ENCODE peak calls at places on chromosomes 7 and 10, in eight cellular contexts. D is cardiac muscle cell; Y is heart left ventricle; X is ELF-1; P is pancreas; U is activated CD4-positive, alpha-beta T cell treated with anti-CD3 and anti-CD28 coated beads for 24 hours; B is naive thymus-derived CD8-positive, alpha-beta T cell; C is mucosa of gallbladder. I is an unnamed sample.

GRCh38 chr7:143331179-143331825 is 15.4 kb downstream of the CLCN1 start:
- DNase-seq in D (peak), Y (no peak), X (no peak), P (no peak), U (no peak), B (no peak), C (peak), I (no peak)

GRCh38 chr7:105975770-105976428 is 12.8 kb downstream of the CDHR3 start:
- DNase-seq in D (peak), Y (no peak), X (peak), P (no peak), U (no peak), B (no peak), C (no peak), I (no peak)

GRCh38 chr10:42150428-42151061 is 487.8 kb downstream of the ZNF33B start:
- DNase-seq in D (no peak), Y (peak), X (no peak), P (no peak), U (no peak), B (no peak), C (no peak), I (no peak)

GRCh38 chr10:97515260-97515978 is 16.7 kb downstream of the UBTD1 start:
- DNase-seq in D (no peak), Y (no peak), X (peak), P (no peak), U (no peak), B (no peak), C (peak), I (no peak)

GRCh38 chr10:75233444-75234016 is 2.2 kb downstream of the COMTD1 start:
- DNase-seq in D (no peak), Y (no peak), X (peak), P (no peak), U (no peak), B (peak), C (no peak), I (no peak)

GRCh38 chr7:126728967-126729366 is 523.8 kb downstream of the GRM8 start:
- DNase-seq in D (no peak), Y (no peak), X (no peak), P (no peak), U (no peak), B (no peak), C (no peak), I (no peak)

GRCh38 chr10:48453451-48454301 is 147.2 kb downstream of the MAPK8 start:
- DNase-seq in D (no peak), Y (peak), X (no peak), P (no peak), U (no peak), B (no peak), C (no peak), I (no peak)

GRCh38 chr7:151246161-151247015 is 2.1 kb downstream of the SMARCD3 start:
- DNase-seq in D (no peak), Y (no peak), X (no peak), P (no peak), U (no peak), B (no peak), C (no peak), I (peak)

GRCh38 chr10:1204434-1205326 is 148.5 kb downstream of the WDR37 start:
- DNase-seq in D (no peak), Y (no peak), X (no peak), P (no peak), U (no peak), B (no peak), C (no peak), I (no peak)

GRCh38 chr10:6140141-6140841 is 51.5 kb downstream of the RBM17 start:
- DNase-seq in D (no peak), Y (no peak), X (peak), P (no peak), U (no peak), B (peak), C (no peak), I (no peak)

GRCh38 chr7:81284576-81284975 is 365.7 kb upstream of the SEMA3C start:
- DNase-seq in D (peak), Y (no peak), X (no peak), P (no peak), U (no peak), B (no peak), C (no peak), I (no peak)

GRCh38 chr7:55052726-55053431 is 34.1 kb downstream of the EGFR start:
- DNase-seq in D (no peak), Y (no peak), X (no peak), P (no peak), U (no peak), B (no peak), C (no peak), I (no peak)

GRCh38 chr7:41027428-41028115 is 675.3 kb downstream of the INHBA start:
- DNase-seq in D (peak), Y (no peak), X (no peak), P (no peak), U (no peak), B (no peak), C (no peak), I (no peak)

GRCh38 chr7:100369105-100369504 is 4.2 kb upstream of the PILRA start:
- DNase-seq in D (no peak), Y (peak), X (no peak), P (peak), U (no peak), B (no peak), C (peak), I (peak)

GRCh38 chr10:73262105-73262730 is 9.8 kb upstream of the MRPS16 start:
- DNase-seq in D (peak), Y (no peak), X (no peak), P (no peak), U (no peak), B (no peak), C (no peak), I (no peak)

GRCh38 chr10:29590598-29591415 is 44.0 kb downstream of the SVIL start:
- DNase-seq in D (peak), Y (no peak), X (peak), P (no peak), U (no peak), B (peak), C (no peak), I (no peak)

GRCh38 chr7:28062197-28062988 is 118.2 kb downstream of the JAZF1 start:
- DNase-seq in D (peak), Y (peak), X (peak), P (peak), U (peak), B (no peak), C (peak), I (peak)

GRCh38 chr10:92354587-92354986 is 63.6 kb downstream of the MARCHF5 start:
- DNase-seq in D (no peak), Y (no peak), X (no peak), P (no peak), U (no peak), B (no peak), C (no peak), I (no peak)

GRCh38 chr10:72455889-72456588 is 101.3 kb upstream of the DNAJB12 start:
- DNase-seq in D (peak), Y (no peak), X (no peak), P (no peak), U (no peak), B (no peak), C (no peak), I (no peak)

GRCh38 chr7:47153076-47153475 is 428.8 kb downstream of the TNS3 start:
- DNase-seq in D (peak), Y (no peak), X (no peak), P (peak), U (no peak), B (no peak), C (peak), I (peak)

GRCh38 chr7:44152971-44153947 is 12.1 kb upstream of the MYL7 start:
- DNase-seq in D (no peak), Y (no peak), X (no peak), P (peak), U (no peak), B (no peak), C (no peak), I (no peak)

GRCh38 chr7:108372601-108373000 is 83.6 kb downstream of the NRCAM start:
- DNase-seq in D (peak), Y (no peak), X (no peak), P (no peak), U (no peak), B (no peak), C (no peak), I (no peak)

GRCh38 chr10:126387931-126388911 is at the start of gene ADAM12:
- DNase-seq in D (peak), Y (no peak), X (peak), P (no peak), U (no peak), B (no peak), C (no peak), I (peak)

GRCh38 chr7:50842061-50842460 is 59.4 kb upstream of the GRB10 start:
- DNase-seq in D (no peak), Y (no peak), X (no peak), P (no peak), U (no peak), B (no peak), C (no peak), I (no peak)

GRCh38 chr7:66152538-66153191 is 38.0 kb downstream of the CRCP start:
- DNase-seq in D (peak), Y (no peak), X (peak), P (no peak), U (no peak), B (no peak), C (peak), I (peak)

GRCh38 chr10:11697718-11698527 is 44.3 kb upstream of the ECHDC3 start:
- DNase-seq in D (no peak), Y (peak), X (no peak), P (no peak), U (no peak), B (no peak), C (no peak), I (no peak)

GRCh38 chr7:641269-641671 is 85.2 kb upstream of the DNAAF5 start:
- DNase-seq in D (peak), Y (peak), X (peak), P (no peak), U (no peak), B (no peak), C (no peak), I (peak)

GRCh38 chr7:30412810-30413504 is 65.6 kb downstream of the NOD1 start:
- DNase-seq in D (peak), Y (no peak), X (peak), P (peak), U (no peak), B (no peak), C (peak), I (peak)